ENCODE peak calls at places on chromosome 18, in ten cellular contexts. G, F, N, O, P, Y, M, E, V and W are unnamed samples.

GRCh38 chr18:3526421-3527354 is 76.7 kb downstream of the TGIF1 start:
- DNase-seq in V (peak; percentile 67), O (no peak), P (no peak), E (no peak), F (no peak), G (no peak), Y (no peak), M (peak; percentile 65), N (peak; percentile 52), W (no peak)

GRCh38 chr18:23450022-23450421 is 3.1 kb upstream of the RIOK3 start:
- DNase-seq in M (no peak), N (no peak), F (no peak), Y (no peak), P (no peak), E (no peak), G (no peak), O (no peak), V (no peak), W (no peak)

GRCh38 chr18:59268722-59269562 is 4.3 kb downstream of the RAX start:
- DNase-seq in V (no peak), P (no peak), Y (no peak), F (no peak), O (no peak), N (peak; percentile 85), M (peak; percentile 91), E (no peak), G (no peak), W (no peak)

GRCh38 chr18:66616523-66616983 is 12.7 kb upstream of the CDH19 start:
- DNase-seq in N (peak; percentile 52), P (no peak), F (no peak), V (no peak), O (no peak), M (peak; percentile 60), E (no peak), Y (no peak), G (no peak), W (no peak)

GRCh38 chr18:61891271-61891670 is 1.5 kb downstream of the RNF152 start:
- DNase-seq in G (no peak), O (no peak), P (no peak), E (no peak), M (no peak), V (peak; percentile 42), N (no peak), Y (peak; percentile 24), F (no peak), W (no peak)

GRCh38 chr18:22710628-22711380 is 222.3 kb upstream of the RBBP8 start:
- DNase-seq in M (peak; percentile 25), V (peak; percentile 20), Y (peak; percentile 71), F (no peak), E (no peak), N (peak; percentile 55), P (no peak), G (no peak), O (no peak), W (peak; percentile 49)

GRCh38 chr18:12256946-12257345 is 2.8 kb downstream of the CIDEA start:
- DNase-seq in M (no peak), F (no peak), Y (no peak), E (no peak), N (no peak), O (no peak), V (peak; percentile 8), G (no peak), P (no peak), W (no peak)

GRCh38 chr18:63762518-63762917 is 12.7 kb upstream of the SERPINB7 start:
- DNase-seq in O (no peak), F (no peak), Y (peak; percentile 52), G (no peak), M (no peak), E (no peak), P (no peak), N (no peak), V (peak; percentile 81), W (no peak)

GRCh38 chr18:55582325-55582724 is 5.7 kb downstream of the TCF4 start:
- DNase-seq in Y (no peak), M (peak; percentile 74), N (no peak), G (peak; percentile 28), V (no peak), O (no peak), F (no peak), P (no peak), E (no peak), W (no peak)

GRCh38 chr18:25132786-25133496 is 219.0 kb downstream of the ZNF521 start:
- DNase-seq in E (no peak), M (no peak), G (no peak), P (no peak), Y (no peak), V (no peak), N (no peak), F (no peak), O (no peak), W (no peak)

GRCh38 chr18:13136689-13137040 is 81.9 kb upstream of the LDLRAD4 start:
- DNase-seq in M (no peak), O (no peak), F (no peak), Y (no peak), P (no peak), N (peak; percentile 34), V (no peak), G (no peak), E (no peak), W (peak; percentile 86)

GRCh38 chr18:24826605-24827004 is 366.2 kb downstream of the HRH4 start:
- DNase-seq in P (no peak), M (no peak), F (no peak), N (no peak), V (no peak), E (no peak), Y (no peak), G (no peak), O (no peak), W (no peak)

GRCh38 chr18:79677221-79677620 is 2.4 kb upstream of the CTDP1 start:
- DNase-seq in N (no peak), P (no peak), G (no peak), O (no peak), E (no peak), Y (no peak), F (no peak), V (no peak), M (no peak), W (no peak)
- TF ChIP-seq CTCF in N (no peak), P (no peak), G (no peak), O (no peak), E (no peak), Y (no peak), F (no peak), V (no peak), M (no peak), W (no peak)

DNA sequence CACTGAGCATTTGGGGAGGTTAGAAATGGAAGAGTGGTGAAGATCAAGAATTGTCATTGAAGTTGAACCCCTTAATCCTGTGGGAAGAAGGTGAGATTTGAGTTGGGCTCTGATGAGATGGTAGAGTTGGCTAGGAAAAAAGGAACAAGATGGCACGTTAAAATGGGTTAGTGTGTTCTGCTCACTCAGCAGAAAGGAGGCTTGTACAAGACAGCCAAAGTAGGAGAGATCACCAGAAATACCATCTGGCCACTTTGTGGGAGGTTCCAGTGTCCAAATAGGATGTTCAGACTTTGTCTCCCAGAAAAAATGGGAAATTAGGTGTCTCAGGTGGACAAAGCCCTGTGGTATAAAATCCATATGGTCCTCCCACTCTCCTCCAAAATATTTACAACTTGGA is 56.0 kb upstream of the SLC14A2 start:
- DNase-seq in P (no peak), G (no peak), O (no peak), N (no peak), M (no peak), Y (no peak), E (no peak), F (no peak), V (no peak), W (no peak)
- H3K4me3 ChIP-seq in P (no peak overlapping the region), G (no peak overlapping the region), O (no peak overlapping the region), N (no peak overlapping the region), M (no peak overlapping the region), Y (no peak overlapping the region), E (no peak overlapping the region), F (no peak overlapping the region), V (no peak overlapping the region), W (no peak overlapping the region)

GRCh38 chr18:76875390-76876330 is 53.3 kb downstream of the ZNF236 start:
- DNase-seq in M (peak; percentile 73), F (no peak), P (peak; percentile 22), Y (peak; percentile 47), O (peak; percentile 23), E (peak; percentile 28), N (peak; percentile 71), V (peak; percentile 13), G (no peak), W (no peak)
- TF ChIP-seq CTCF in M (peak; percentile 86), F (no peak), P (peak; percentile 72), Y (peak; percentile 68), O (peak; percentile 60), E (peak; percentile 86), N (peak; percentile 65), V (peak; percentile 62), G (peak; percentile 70), W (peak; percentile 44)

GRCh38 chr18:48917579-48918101 is 33.1 kb downstream of the SMAD7 start:
- DNase-seq in E (no peak), M (no peak), F (no peak), P (no peak), G (no peak), Y (peak; percentile 20), N (no peak), V (no peak), O (no peak), W (no peak)
- H3K4me3 ChIP-seq in E (no peak overlapping the region), M (no peak overlapping the region), F (no peak overlapping the region), P (no peak overlapping the region), G (no peak overlapping the region), Y (no peak overlapping the region), N (no peak overlapping the region), V (no peak overlapping the region), O (no peak overlapping the region), W (no peak overlapping the region)

DNA sequence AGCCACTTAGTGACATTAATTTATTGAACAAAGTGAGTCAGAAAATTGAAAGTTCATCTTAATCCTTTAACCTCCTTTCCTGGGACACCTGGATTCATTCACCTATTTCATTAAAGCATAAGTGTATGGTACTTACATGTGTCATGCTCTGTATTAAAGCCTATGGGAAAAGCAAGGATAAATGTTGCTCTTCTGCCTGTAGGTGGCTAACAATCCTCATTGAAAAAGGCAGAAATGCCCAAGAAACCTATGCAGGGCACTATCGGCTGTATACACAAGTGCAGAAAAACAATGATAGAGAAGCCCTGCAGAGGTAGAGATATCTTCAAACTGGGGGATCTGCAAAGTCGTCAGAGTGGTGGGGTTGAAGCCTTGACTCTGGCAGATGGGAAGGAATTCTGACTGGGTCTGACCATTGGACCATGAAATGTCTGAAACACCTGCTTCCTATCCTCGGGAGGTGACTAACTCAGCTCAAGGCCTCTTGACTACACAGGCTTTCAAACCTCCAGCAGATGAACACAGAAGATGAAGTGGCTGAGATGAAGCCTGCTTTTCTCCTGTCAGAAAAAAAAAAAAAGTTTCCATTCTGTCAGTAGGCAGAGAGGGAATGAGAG is 83.1 kb downstream of the DCC start:
- DNase-seq in M (peak; percentile 12), P (no peak), G (no peak), F (no peak), V (no peak), Y (no peak), N (no peak), E (no peak), O (no peak), W (no peak)
- TF ChIP-seq CTCF in M (peak; percentile 31), P (no peak), G (peak; percentile 11), F (no peak), V (no peak), Y (no peak), N (no peak), E (no peak), O (no peak), W (no peak)